ENCODE peak calls at places on chromosomes 2 and 18, in nine cellular contexts. W, R, J, N, G, E, B, X and Y are unnamed samples.
A peak's percentile ranks its signal among the peaks of the same experiment; 100 is the strongest.

GRCh38 chr2:88450925-88451575 is 1.4 kb downstream of the FOXI3 start:
- DNase-seq in W (no peak), R (no peak), J (peak; percentile 34), N (no peak), G (no peak), E (no peak), B (no peak), X (no peak), Y (no peak)

GRCh38 chr2:223122706-223123265 is 70.8 kb downstream of the KCNE4 start:
- DNase-seq in W (no peak), R (no peak), J (no peak), N (no peak), G (no peak), E (peak; percentile 59), B (no peak), X (no peak), Y (no peak)

GRCh38 chr2:99689135-99689742 is 199.4 kb upstream of the REV1 start:
- DNase-seq in W (no peak), R (no peak), J (no peak), N (no peak), G (no peak), E (no peak), B (no peak), X (no peak), Y (no peak)

GRCh38 chr2:41930807-41931566 is 116.8 kb upstream of the PKDCC start:
- DNase-seq in W (peak; percentile 78), R (no peak), J (no peak), N (no peak), G (no peak), E (no peak), B (peak; percentile 89), X (no peak), Y (peak; percentile 33)

GRCh38 chr2:200351815-200352214 is 45.3 kb downstream of the SPATS2L start:
- DNase-seq in W (no peak), R (no peak), J (no peak), N (no peak), G (no peak), E (no peak), B (no peak), X (no peak), Y (no peak)

GRCh38 chr2:42523341-42523740 is 29.6 kb upstream of the KCNG3 start:
- DNase-seq in W (peak; percentile 26), R (peak; percentile 6), J (peak; percentile 62), N (no peak), G (no peak), E (no peak), B (no peak), X (no peak), Y (no peak)

GRCh38 chr2:86136141-86136540 is 30.1 kb downstream of the PTCD3 start:
- DNase-seq in W (no peak), R (no peak), J (no peak), N (no peak), G (no peak), E (no peak), B (no peak), X (no peak), Y (no peak)

GRCh38 chr2:9256570-9257043 is 50.0 kb downstream of the ASAP2 start:
- DNase-seq in W (no peak), R (no peak), J (peak; percentile 30), N (no peak), G (no peak), E (no peak), B (no peak), X (no peak), Y (peak; percentile 66)

GRCh38 chr2:26631401-26631800 is 9.8 kb downstream of the CIB4 start:
- DNase-seq in W (no peak), R (no peak), J (no peak), N (no peak), G (no peak), E (no peak), B (no peak), X (no peak), Y (no peak)

GRCh38 chr18:61541673-61542072 is 208.4 kb downstream of the CDH20 start:
- DNase-seq in W (peak; percentile 12), R (no peak), J (no peak), N (no peak), G (no peak), E (no peak), B (no peak), X (no peak), Y (no peak)

GRCh38 chr18:48780151-48781001 is 170.4 kb downstream of the SMAD7 start:
- DNase-seq in W (no peak), R (no peak), J (no peak), N (no peak), G (no peak), E (no peak), B (no peak), X (no peak), Y (peak; percentile 69)

GRCh38 chr18:58887613-58887963 is 22.9 kb downstream of the ZNF532 start:
- DNase-seq in W (peak; percentile 85), R (peak; percentile 52), J (peak; percentile 42), N (no peak), G (no peak), E (no peak), B (peak; percentile 84), X (peak; percentile 13), Y (no peak)

GRCh38 chr18:55862693-55863485 is 274.9 kb upstream of the TCF4 start:
- DNase-seq in W (no peak), R (no peak), J (no peak), N (peak; percentile 16), G (no peak), E (no peak), B (no peak), X (no peak), Y (peak; percentile 51)

GRCh38 chr2:205091411-205091810 is 546.1 kb downstream of the PARD3B start:
- DNase-seq in W (no peak), R (no peak), J (no peak), N (no peak), G (no peak), E (no peak), B (no peak), X (no peak), Y (no peak)

GRCh38 chr2:28287261-28287915 is 105.3 kb upstream of the FOSL2 start:
- DNase-seq in W (no peak), R (no peak), J (no peak), N (no peak), G (no peak), E (no peak), B (no peak), X (no peak), Y (peak; percentile 46)

GRCh38 chr2:14316594-14316993 is 315.9 kb upstream of the LRATD1 start:
- DNase-seq in W (no peak), R (no peak), J (no peak), N (no peak), G (no peak), E (no peak), B (no peak), X (no peak), Y (no peak)

GRCh38 chr2:204180671-204181070 is 244.1 kb downstream of the ICOS start:
- DNase-seq in W (no peak), R (no peak), J (no peak), N (peak; percentile 5), G (no peak), E (peak; percentile 82), B (no peak), X (no peak), Y (no peak)

GRCh38 chr2:69086466-69086865 is 73.5 kb downstream of the ANTXR1 start:
- DNase-seq in W (peak; percentile 10), R (no peak), J (no peak), N (no peak), G (no peak), E (no peak), B (no peak), X (no peak), Y (peak; percentile 54)

GRCh38 chr18:9475643-9476580 is 599 bp downstream of the RALBP1 start:
- DNase-seq in W (peak; percentile 49), R (peak; percentile 76), J (no peak), N (peak; percentile 27), G (peak; percentile 50), E (no peak), B (peak; percentile 33), X (peak; percentile 52), Y (peak; percentile 63)

GRCh38 chr18:31491586-31491985 is 6.4 kb upstream of the DSG2 start:
- DNase-seq in W (no peak), R (no peak), J (no peak), N (no peak), G (no peak), E (no peak), B (no peak), X (no peak), Y (no peak)